ENCODE peak calls at places on chromosomes 16 and 17, in four cellular contexts. U is NCI-H524; Q is Caki2; B is stimulated activated CD4-positive, alpha-beta T cell treated with anti-CD3 and anti-CD28 coated beads, Interleukin-12 subunit alpha, Interleukin-12 subunit beta, amount 100 ng/mL, for 4 hours. W is an unnamed sample.

GRCh38 chr17:52035336-52035915 is 123.1 kb downstream of the CA10 start:
- DNase-seq in U (no peak), Q (no peak), B (no peak), W (no peak)

GRCh38 chr17:50603340-50603739 is 31.3 kb upstream of the ABCC3 start:
- DNase-seq in U (peak), Q (no peak), B (no peak), W (peak)

GRCh38 chr16:86576591-86577313 is 1.6 kb upstream of the FOXL1 start:
- DNase-seq in U (no peak), Q (peak), B (no peak), W (no peak)

GRCh38 chr17:17320911-17321220 is 17.7 kb downstream of the NT5M start:
- DNase-seq in U (no peak), Q (no peak), B (no peak), W (no peak)

GRCh38 chr16:81137012-81137335 is 40.8 kb upstream of the GCSH start:
- DNase-seq in U (no peak), Q (no peak), B (no peak), W (no peak)

GRCh38 chr17:14101976-14102375 is 32.7 kb downstream of the COX10 start:
- DNase-seq in U (no peak), Q (no peak), B (no peak), W (no peak)

GRCh38 chr17:66952031-66952524 is 12.4 kb upstream of the CACNG4 start:
- DNase-seq in U (no peak), Q (peak), B (no peak), W (no peak)

GRCh38 chr17:4856937-4857314 is 23.8 kb downstream of the MINK1 start:
- DNase-seq in U (no peak), Q (no peak), B (no peak), W (no peak)

GRCh38 chr17:16027708-16028584 is 28.3 kb downstream of the TTC19 start:
- DNase-seq in U (no peak), Q (peak), B (peak), W (no peak)

GRCh38 chr17:69462010-69462409 is 47.5 kb downstream of the MAP2K6 start:
- DNase-seq in U (no peak), Q (no peak), B (no peak), W (no peak)

GRCh38 chr16:72961115-72961832 is 86.7 kb downstream of the ZFHX3 start:
- DNase-seq in U (peak), Q (peak), B (no peak), W (peak)

GRCh38 chr16:66844009-66844341 is 239 bp upstream of the CA7 start:
- DNase-seq in U (no peak), Q (no peak), B (no peak), W (no peak)

GRCh38 chr17:54864636-54865420 is 35.8 kb upstream of the TOM1L1 start:
- DNase-seq in U (no peak), Q (no peak), B (no peak), W (no peak)

GRCh38 chr16:69131749-69132423 is 502 bp downstream of the CHTF8 start:
- DNase-seq in U (peak), Q (peak), B (peak), W (peak)

GRCh38 chr17:20010099-20010863 is 1.1 kb downstream of the SPECC1 start:
- DNase-seq in U (peak), Q (peak), B (no peak), W (peak)

GRCh38 chr17:63993368-63993990 is 4.7 kb upstream of the PRR29 start:
- DNase-seq in U (no peak), Q (no peak), B (no peak), W (no peak)

GRCh38 chr16:66617010-66617434 is 12.5 kb downstream of the CMTM3 start:
- DNase-seq in U (no peak), Q (no peak), B (no peak), W (no peak)

W was measured in NAMALWA.